ENCODE peak calls at places on chromosomes 7 and 10, in seven cellular contexts. One of them, this sample, is unnamed.

GRCh38 chr7:93461350-93461749 is 113.2 kb downstream of the CALCR start:
- DNase-seq in glutamatergic neuron: no peak
- DNase-seq in fibroblast of mammary gland: no peak
- DNase-seq in transverse colon: no peak
- DNase-seq in lower leg skin: no peak
- DNase-seq in esophagus squamous epithelium: no peak
- DNase-seq in CD8-positive, alpha-beta T cell: no peak
- DNase-seq in this sample: no peak

GRCh38 chr10:58424176-58424575 is 39.0 kb downstream of the TFAM start:
- DNase-seq in CD8-positive, alpha-beta T cell: no peak
- DNase-seq in transverse colon: no peak
- DNase-seq in fibroblast of mammary gland: no peak
- DNase-seq in glutamatergic neuron: no peak
- DNase-seq in lower leg skin: no peak
- DNase-seq in esophagus squamous epithelium: no peak
- DNase-seq in this sample: no peak

GRCh38 chr10:122407375-122408125 is 33.0 kb downstream of the PLEKHA1 start:
- DNase-seq in glutamatergic neuron: no peak
- DNase-seq in CD8-positive, alpha-beta T cell: peak; percentile 58
- DNase-seq in lower leg skin: no peak
- DNase-seq in fibroblast of mammary gland: peak; percentile 90
- DNase-seq in esophagus squamous epithelium: no peak
- DNase-seq in transverse colon: no peak
- DNase-seq in this sample: no peak

GRCh38 chr7:142785841-142786250 is 15.1 kb downstream of the PRSS2 start:
- DNase-seq in fibroblast of mammary gland: no peak
- DNase-seq in transverse colon: peak; percentile 37
- DNase-seq in lower leg skin: no peak
- DNase-seq in CD8-positive, alpha-beta T cell: peak; percentile 75
- DNase-seq in esophagus squamous epithelium: no peak
- DNase-seq in glutamatergic neuron: no peak
- DNase-seq in this sample: no peak

GRCh38 chr7:66927348-66927948 is 6.4 kb downstream of the TMEM248 start:
- DNase-seq in lower leg skin: no peak
- DNase-seq in glutamatergic neuron: no peak
- DNase-seq in transverse colon: no peak
- DNase-seq in fibroblast of mammary gland: no peak
- DNase-seq in CD8-positive, alpha-beta T cell: no peak
- DNase-seq in esophagus squamous epithelium: no peak
- DNase-seq in this sample: no peak

GRCh38 chr10:103609231-103610082 is 116.0 kb downstream of the NEURL1 start:
- DNase-seq in esophagus squamous epithelium: no peak
- DNase-seq in lower leg skin: no peak
- DNase-seq in glutamatergic neuron: no peak
- DNase-seq in fibroblast of mammary gland: no peak
- DNase-seq in transverse colon: no peak
- DNase-seq in CD8-positive, alpha-beta T cell: no peak
- DNase-seq in this sample: no peak

GRCh38 chr7:116592445-116592844 is 67.6 kb downstream of the CAV1 start:
- DNase-seq in lower leg skin: no peak
- DNase-seq in esophagus squamous epithelium: no peak
- DNase-seq in glutamatergic neuron: no peak
- DNase-seq in fibroblast of mammary gland: no peak
- DNase-seq in transverse colon: peak; percentile 45
- DNase-seq in CD8-positive, alpha-beta T cell: no peak
- DNase-seq in this sample: no peak

GRCh38 chr7:16926283-16926682 is 44.5 kb upstream of the AGR3 start:
- DNase-seq in transverse colon: peak; percentile 39
- DNase-seq in lower leg skin: no peak
- DNase-seq in CD8-positive, alpha-beta T cell: no peak
- DNase-seq in fibroblast of mammary gland: peak; percentile 69
- DNase-seq in glutamatergic neuron: no peak
- DNase-seq in esophagus squamous epithelium: no peak
- DNase-seq in this sample: no peak

GRCh38 chr7:17939111-17939669 is 1.1 kb downstream of the SNX13 start:
- DNase-seq in CD8-positive, alpha-beta T cell: no peak
- DNase-seq in esophagus squamous epithelium: no peak
- DNase-seq in glutamatergic neuron: no peak
- DNase-seq in fibroblast of mammary gland: peak; percentile 52
- DNase-seq in transverse colon: no peak
- DNase-seq in lower leg skin: no peak
- DNase-seq in this sample: no peak

GRCh38 chr10:44962870-44963738 is 3.5 kb downstream of the RASSF4 start:
- DNase-seq in transverse colon: peak; percentile 55
- DNase-seq in glutamatergic neuron: peak; percentile 74
- DNase-seq in lower leg skin: peak; percentile 75
- DNase-seq in fibroblast of mammary gland: no peak
- DNase-seq in CD8-positive, alpha-beta T cell: no peak
- DNase-seq in esophagus squamous epithelium: no peak
- DNase-seq in this sample: no peak

GRCh38 chr10:117262296-117263293 is 21.7 kb downstream of the SLC18A2 start:
- DNase-seq in transverse colon: no peak
- DNase-seq in lower leg skin: peak; percentile 59
- DNase-seq in CD8-positive, alpha-beta T cell: no peak
- DNase-seq in esophagus squamous epithelium: no peak
- DNase-seq in glutamatergic neuron: no peak
- DNase-seq in fibroblast of mammary gland: no peak
- DNase-seq in this sample: no peak

GRCh38 chr10:130022071-130022470 is 58.0 kb upstream of the EBF3 start:
- DNase-seq in fibroblast of mammary gland: no peak
- DNase-seq in glutamatergic neuron: no peak
- DNase-seq in transverse colon: no peak
- DNase-seq in esophagus squamous epithelium: no peak
- DNase-seq in lower leg skin: no peak
- DNase-seq in CD8-positive, alpha-beta T cell: no peak
- DNase-seq in this sample: no peak

GRCh38 chr7:35617076-35617475 is 77.9 kb downstream of the HERPUD2 start:
- DNase-seq in esophagus squamous epithelium: no peak
- DNase-seq in glutamatergic neuron: no peak
- DNase-seq in fibroblast of mammary gland: peak; percentile 34
- DNase-seq in CD8-positive, alpha-beta T cell: no peak
- DNase-seq in transverse colon: no peak
- DNase-seq in lower leg skin: no peak
- DNase-seq in this sample: no peak

GRCh38 chr7:105002-105401 is 87.4 kb upstream of the FAM20C start:
- DNase-seq in transverse colon: no peak
- DNase-seq in esophagus squamous epithelium: no peak
- DNase-seq in lower leg skin: no peak
- DNase-seq in CD8-positive, alpha-beta T cell: no peak
- DNase-seq in glutamatergic neuron: no peak
- DNase-seq in fibroblast of mammary gland: no peak
- DNase-seq in this sample: no peak

GRCh38 chr7:25881317-25881716 is 270.7 kb upstream of the NFE2L3 start:
- DNase-seq in lower leg skin: no peak
- DNase-seq in CD8-positive, alpha-beta T cell: no peak
- DNase-seq in fibroblast of mammary gland: no peak
- DNase-seq in transverse colon: no peak
- DNase-seq in esophagus squamous epithelium: no peak
- DNase-seq in glutamatergic neuron: no peak
- DNase-seq in this sample: no peak

GRCh38 chr7:158695726-158696452 is 8.7 kb downstream of the NCAPG2 start:
- DNase-seq in esophagus squamous epithelium: no peak
- DNase-seq in lower leg skin: no peak
- DNase-seq in glutamatergic neuron: no peak
- DNase-seq in CD8-positive, alpha-beta T cell: peak; percentile 53
- DNase-seq in transverse colon: peak; percentile 74
- DNase-seq in fibroblast of mammary gland: peak; percentile 78
- DNase-seq in this sample: no peak

GRCh38 chr7:25777969-25778767 is 373.8 kb upstream of the NFE2L3 start:
- DNase-seq in lower leg skin: no peak
- DNase-seq in transverse colon: no peak
- DNase-seq in glutamatergic neuron: no peak
- DNase-seq in CD8-positive, alpha-beta T cell: no peak
- DNase-seq in fibroblast of mammary gland: no peak
- DNase-seq in esophagus squamous epithelium: no peak
- DNase-seq in this sample: no peak

GRCh38 chr10:122054046-122055025 is 65.4 kb downstream of the TACC2 start:
- DNase-seq in CD8-positive, alpha-beta T cell: no peak
- DNase-seq in lower leg skin: peak; percentile 91
- DNase-seq in esophagus squamous epithelium: no peak
- DNase-seq in glutamatergic neuron: peak; percentile 77
- DNase-seq in fibroblast of mammary gland: peak; percentile 82
- DNase-seq in transverse colon: peak; percentile 60
- DNase-seq in this sample: no peak

GRCh38 chr7:91468231-91468630 is 204.0 kb downstream of the FZD1 start:
- DNase-seq in glutamatergic neuron: no peak
- DNase-seq in esophagus squamous epithelium: no peak
- DNase-seq in transverse colon: no peak
- DNase-seq in CD8-positive, alpha-beta T cell: no peak
- DNase-seq in lower leg skin: no peak
- DNase-seq in fibroblast of mammary gland: no peak
- DNase-seq in this sample: no peak

GRCh38 chr7:30184804-30185487 is 50.2 kb downstream of the MTURN start:
- DNase-seq in esophagus squamous epithelium: no peak
- DNase-seq in CD8-positive, alpha-beta T cell: no peak
- DNase-seq in glutamatergic neuron: no peak
- DNase-seq in fibroblast of mammary gland: no peak
- DNase-seq in lower leg skin: peak; percentile 80
- DNase-seq in transverse colon: no peak
- DNase-seq in this sample: no peak

GRCh38 chr7:107933386-107934013 is 42.5 kb downstream of the DLD start:
- DNase-seq in transverse colon: no peak
- DNase-seq in lower leg skin: no peak
- DNase-seq in fibroblast of mammary gland: no peak
- DNase-seq in esophagus squamous epithelium: no peak
- DNase-seq in glutamatergic neuron: no peak
- DNase-seq in CD8-positive, alpha-beta T cell: no peak
- DNase-seq in this sample: no peak

GRCh38 chr7:123190109-123190831 is 9.5 kb downstream of the SLC13A1 start:
- DNase-seq in transverse colon: no peak
- DNase-seq in lower leg skin: no peak
- DNase-seq in fibroblast of mammary gland: no peak
- DNase-seq in CD8-positive, alpha-beta T cell: no peak
- DNase-seq in glutamatergic neuron: no peak
- DNase-seq in esophagus squamous epithelium: no peak
- DNase-seq in this sample: no peak

GRCh38 chr7:123185756-123186155 is 14.0 kb downstream of the SLC13A1 start:
- DNase-seq in lower leg skin: no peak
- DNase-seq in transverse colon: no peak
- DNase-seq in glutamatergic neuron: no peak
- DNase-seq in esophagus squamous epithelium: no peak
- DNase-seq in fibroblast of mammary gland: no peak
- DNase-seq in CD8-positive, alpha-beta T cell: no peak
- DNase-seq in this sample: no peak

DNA sequence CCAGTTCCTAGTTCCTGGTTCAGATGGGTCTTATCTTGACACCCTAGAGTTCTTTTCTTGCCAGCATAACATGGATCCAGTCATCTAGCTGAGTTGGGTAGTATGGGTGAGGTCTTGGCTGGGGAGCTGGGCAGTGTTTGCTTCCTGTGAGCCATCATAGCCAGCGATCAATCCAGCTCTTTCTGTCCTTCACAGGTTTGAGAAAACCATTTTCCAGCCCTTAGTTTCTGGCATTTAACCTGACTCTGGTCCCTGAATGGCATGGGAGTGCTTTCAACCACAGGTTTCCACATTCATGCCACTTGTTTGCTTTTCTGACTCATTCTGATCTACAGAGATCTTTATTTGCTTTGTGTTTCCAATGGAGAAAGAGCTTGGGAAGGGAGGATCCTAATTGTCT is 8.6 kb downstream of the SLC13A1 start:
- DNase-seq in lower leg skin: no peak
- DNase-seq in glutamatergic neuron: no peak
- DNase-seq in esophagus squamous epithelium: no peak
- DNase-seq in fibroblast of mammary gland: no peak
- DNase-seq in CD8-positive, alpha-beta T cell: no peak
- DNase-seq in transverse colon: no peak
- DNase-seq in this sample: no peak
- TF ChIP-seq CTCF in lower leg skin: no peak
- TF ChIP-seq CTCF in glutamatergic neuron: no peak
- TF ChIP-seq CTCF in esophagus squamous epithelium: no peak
- TF ChIP-seq CTCF in fibroblast of mammary gland: no peak
- TF ChIP-seq CTCF in CD8-positive, alpha-beta T cell: no peak
- TF ChIP-seq CTCF in transverse colon: no peak
- TF ChIP-seq CTCF in this sample: no peak

DNA sequence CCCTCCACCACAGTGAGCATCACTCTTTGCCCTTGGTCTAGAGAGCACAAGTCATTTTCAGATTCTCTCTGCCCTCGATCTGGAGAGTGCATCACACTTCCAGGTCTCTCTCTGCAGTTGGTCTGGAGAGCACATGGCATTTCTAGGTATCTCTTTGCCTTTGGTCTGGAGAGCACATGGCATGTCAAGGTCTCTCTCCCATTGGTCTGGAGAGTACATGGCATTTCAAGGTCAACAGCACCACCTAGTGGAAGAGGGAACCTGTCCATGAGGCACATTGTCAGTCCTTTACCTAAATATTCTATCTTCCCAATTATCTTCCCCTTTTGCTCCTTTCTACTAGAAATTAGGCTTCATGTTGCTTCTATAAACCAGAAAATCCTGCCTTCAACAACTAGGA is 1139.4 kb downstream of the XPNPEP1 start:
- DNase-seq in esophagus squamous epithelium: no peak
- DNase-seq in glutamatergic neuron: peak; percentile 24
- DNase-seq in CD8-positive, alpha-beta T cell: no peak
- DNase-seq in lower leg skin: no peak
- DNase-seq in transverse colon: no peak
- DNase-seq in fibroblast of mammary gland: peak; percentile 77
- DNase-seq in this sample: no peak
- TF ChIP-seq CTCF in esophagus squamous epithelium: no peak
- TF ChIP-seq CTCF in glutamatergic neuron: peak; percentile 58
- TF ChIP-seq CTCF in CD8-positive, alpha-beta T cell: no peak
- TF ChIP-seq CTCF in lower leg skin: no peak
- TF ChIP-seq CTCF in transverse colon: no peak
- TF ChIP-seq CTCF in fibroblast of mammary gland: peak; percentile 50
- TF ChIP-seq CTCF in this sample: peak; percentile 49

GRCh38 chr10:14396441-14397048 is 65.8 kb upstream of the FRMD4A start:
- DNase-seq in esophagus squamous epithelium: no peak
- DNase-seq in glutamatergic neuron: no peak
- DNase-seq in transverse colon: no peak
- DNase-seq in lower leg skin: no peak
- DNase-seq in CD8-positive, alpha-beta T cell: no peak
- DNase-seq in fibroblast of mammary gland: peak; percentile 27
- DNase-seq in this sample: no peak
- TF ChIP-seq CTCF in esophagus squamous epithelium: no peak
- TF ChIP-seq CTCF in glutamatergic neuron: peak; percentile 80
- TF ChIP-seq CTCF in transverse colon: peak; percentile 30
- TF ChIP-seq CTCF in lower leg skin: no peak
- TF ChIP-seq CTCF in CD8-positive, alpha-beta T cell: no peak
- TF ChIP-seq CTCF in fibroblast of mammary gland: peak; percentile 71
- TF ChIP-seq CTCF in this sample: peak; percentile 46

DNA sequence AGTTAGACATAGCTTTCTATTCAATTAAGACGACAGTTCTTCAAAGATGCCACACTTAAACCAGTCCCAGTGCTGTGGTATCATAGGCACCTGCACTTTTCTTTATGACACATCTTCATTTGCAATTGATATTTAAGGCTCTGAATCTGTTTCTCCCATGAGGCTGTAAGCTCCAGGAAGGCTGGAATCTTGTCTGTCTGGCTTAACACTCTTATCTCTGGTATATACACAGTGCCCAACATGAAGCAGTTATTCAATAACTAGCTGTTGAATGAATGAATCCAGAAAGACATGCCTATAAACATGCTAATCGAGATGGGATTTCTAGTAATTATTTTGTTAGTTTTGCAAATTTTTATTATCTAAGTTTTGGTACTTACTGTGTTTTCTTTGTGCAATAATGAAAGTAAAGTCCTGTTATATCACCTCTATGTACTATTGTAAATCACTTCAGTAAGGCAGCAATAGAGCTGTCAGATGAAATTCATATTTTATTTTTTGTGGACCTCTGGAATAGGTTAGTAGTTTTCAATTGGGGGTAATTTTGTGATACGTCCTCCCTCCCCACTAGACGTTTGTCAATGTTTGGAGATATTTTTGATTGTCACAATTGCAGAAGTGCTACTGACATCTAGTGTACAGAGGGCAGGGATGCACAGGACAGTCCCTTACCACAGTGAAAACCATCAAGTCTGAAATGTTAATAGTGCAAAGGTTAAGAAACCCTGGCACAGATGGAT is 51.3 kb upstream of the STEAP4 start:
- DNase-seq in transverse colon: no peak
- DNase-seq in esophagus squamous epithelium: no peak
- DNase-seq in CD8-positive, alpha-beta T cell: no peak
- DNase-seq in lower leg skin: no peak
- DNase-seq in fibroblast of mammary gland: peak; percentile 52
- DNase-seq in glutamatergic neuron: no peak
- DNase-seq in this sample: no peak
- TF ChIP-seq CTCF in transverse colon: no peak
- TF ChIP-seq CTCF in esophagus squamous epithelium: peak; percentile 12
- TF ChIP-seq CTCF in CD8-positive, alpha-beta T cell: no peak
- TF ChIP-seq CTCF in lower leg skin: no peak
- TF ChIP-seq CTCF in fibroblast of mammary gland: peak; percentile 74
- TF ChIP-seq CTCF in glutamatergic neuron: no peak
- TF ChIP-seq CTCF in this sample: peak; percentile 44